ENCODE peak calls at places on chromosome 3, in four cellular contexts. P, C, X and Z are unnamed samples.

GRCh38 chr3:168342946-168343856 is 247.5 kb upstream of the GOLIM4 start:
- DNase-seq in P (no peak), C (no peak), X (no peak), Z (no peak)

GRCh38 chr3:129688310-129688895 is 81.9 kb upstream of the PLXND1 start:
- DNase-seq in P (no peak), C (peak), X (no peak), Z (peak)

GRCh38 chr3:9420850-9421549 is 23.6 kb downstream of the SETD5 start:
- DNase-seq in P (no peak), C (no peak), X (no peak), Z (no peak)

GRCh38 chr3:159852256-159852655 is 136.4 kb upstream of the IL12A start:
- DNase-seq in P (no peak), C (no peak), X (no peak), Z (no peak)

GRCh38 chr3:4820296-4821121 is 158.7 kb upstream of the BHLHE40 start:
- DNase-seq in P (no peak), C (no peak), X (no peak), Z (no peak)

GRCh38 chr3:179333084-179333483 is 10.3 kb downstream of the ZNF639 start:
- DNase-seq in P (no peak), C (no peak), X (no peak), Z (no peak)

GRCh38 chr3:23944007-23944760 is 902 bp upstream of the NR1D2 start:
- DNase-seq in P (no peak), C (no peak), X (no peak), Z (no peak)

GRCh38 chr3:30370681-30371271 is 235.6 kb upstream of the TGFBR2 start:
- DNase-seq in P (no peak), C (peak), X (no peak), Z (no peak)

GRCh38 chr3:34056951-34057390 is 258.5 kb downstream of the PDCD6IP start:
- DNase-seq in P (peak), C (no peak), X (no peak), Z (no peak)

GRCh38 chr3:156553705-156554356 is 1.1 kb downstream of the SSR3 start:
- DNase-seq in P (no peak), C (peak), X (no peak), Z (no peak)

GRCh38 chr3:172550347-172550943 is 27.2 kb upstream of the TNFSF10 start:
- DNase-seq in P (no peak), C (no peak), X (peak), Z (no peak)

GRCh38 chr3:81726735-81727134 is 34.7 kb downstream of the GBE1 start:
- DNase-seq in P (no peak), C (no peak), X (no peak), Z (no peak)

GRCh38 chr3:158330820-158331219 is 220.9 kb downstream of the RSRC1 start:
- DNase-seq in P (no peak), C (no peak), X (no peak), Z (no peak)

GRCh38 chr3:29686889-29687592 is 406.2 kb downstream of the RBMS3 start:
- DNase-seq in P (peak), C (no peak), X (no peak), Z (no peak)

GRCh38 chr3:32781211-32781968 is 36.4 kb upstream of the TRIM71 start:
- DNase-seq in P (peak), C (peak), X (peak), Z (peak)

GRCh38 chr3:7917443-7918151 is 584.0 kb upstream of the LMCD1 start:
- DNase-seq in P (no peak), C (no peak), X (no peak), Z (no peak)

GRCh38 chr3:189808246-189809007 is 177.2 kb downstream of the TP63 start:
- DNase-seq in P (no peak), C (no peak), X (no peak), Z (no peak)

GRCh38 chr3:189805375-189806067 is 174.3 kb downstream of the TP63 start:
- DNase-seq in P (no peak), C (no peak), X (no peak), Z (no peak)

GRCh38 chr3:189803254-189803653 is 172.1 kb downstream of the TP63 start:
- DNase-seq in P (no peak), C (no peak), X (no peak), Z (no peak)

GRCh38 chr3:189809583-189809982 is 178.4 kb downstream of the TP63 start:
- DNase-seq in P (no peak), C (no peak), X (no peak), Z (no peak)

GRCh38 chr3:189806171-189806951 is 175.2 kb downstream of the TP63 start:
- DNase-seq in P (no peak), C (no peak), X (no peak), Z (peak)
- TF ChIP-seq CBFB in P (no peak), C (no peak), X (no peak), Z (no peak)

GRCh38 chr3:70716832-70717231 is 404.4 kb upstream of the MDFIC2 start:
- DNase-seq in P (no peak), C (no peak), X (no peak), Z (no peak)
- TF ChIP-seq CBFB in P (no peak), C (no peak), X (no peak), Z (no peak)

DNA sequence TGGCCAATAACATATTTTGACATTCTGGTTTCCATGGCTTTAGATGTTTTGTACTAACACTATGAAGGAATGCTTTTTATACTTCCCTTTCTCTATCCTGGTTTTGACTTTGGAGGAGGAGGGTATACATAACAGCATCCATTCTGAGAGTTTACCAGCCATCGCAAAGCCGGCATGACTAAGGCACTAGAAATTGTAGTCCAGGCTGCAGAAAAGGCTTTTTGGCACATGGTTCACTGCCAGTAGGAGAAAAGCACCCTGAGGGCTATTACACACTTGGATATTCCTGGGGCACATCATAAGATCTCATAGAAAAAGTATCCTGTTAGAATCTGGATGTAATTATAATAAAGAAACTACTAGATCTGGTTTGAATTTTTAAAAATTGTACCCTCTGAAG is 101.8 kb downstream of the STT3B start:
- DNase-seq in P (no peak), C (no peak), X (no peak), Z (no peak)
- TF ChIP-seq CBFB in P (no peak), C (no peak), X (no peak), Z (no peak)

GRCh38 chr3:73622135-73622534 is 2.6 kb downstream of the PDZRN3 start:
- DNase-seq in P (no peak), C (peak), X (no peak), Z (peak)
- TF ChIP-seq CBFB in P (no peak), C (no peak), X (no peak), Z (no peak)

GRCh38 chr3:128548011-128548410 is 55.0 kb upstream of the GATA2 start:
- DNase-seq in P (no peak), C (no peak), X (no peak), Z (no peak)

GRCh38 chr3:128545120-128545752 is 52.2 kb upstream of the GATA2 start:
- DNase-seq in P (no peak), C (no peak), X (no peak), Z (no peak)

GRCh38 chr3:128547368-128547987 is 54.5 kb upstream of the GATA2 start:
- DNase-seq in P (no peak), C (no peak), X (peak), Z (no peak)

GRCh38 chr3:128548426-128549282 is 55.7 kb upstream of the GATA2 start:
- DNase-seq in P (no peak), C (no peak), X (peak), Z (no peak)

DNA sequence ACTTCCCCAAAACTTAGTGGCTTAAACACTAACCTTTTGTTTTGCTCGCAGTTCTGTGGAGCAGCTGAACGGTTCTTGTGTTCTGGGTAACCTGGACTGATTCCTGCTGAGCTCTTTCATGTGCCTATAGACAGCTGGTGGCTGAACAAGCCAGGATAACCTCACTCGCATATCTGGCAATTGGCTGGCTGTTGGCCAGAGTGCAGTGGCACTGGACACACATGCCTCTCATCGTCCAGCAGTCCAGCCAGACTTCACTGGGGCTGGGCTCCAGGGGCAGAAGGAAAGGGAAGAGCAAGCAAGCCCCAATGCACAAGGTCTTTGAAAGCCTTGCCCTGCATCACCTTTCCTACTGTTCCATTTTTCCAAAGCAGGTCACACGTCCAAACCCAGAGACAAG is 53.6 kb upstream of the GATA2 start:
- DNase-seq in P (no peak), C (peak), X (no peak), Z (no peak)
- TF ChIP-seq CBFB in P (no peak), C (no peak), X (no peak), Z (no peak)

GRCh38 chr3:45642731-45643152 is 46.5 kb upstream of the SACM1L start:
- DNase-seq in P (no peak), C (no peak), X (no peak), Z (no peak)

GRCh38 chr3:45647148-45647619 is 42.0 kb upstream of the SACM1L start:
- DNase-seq in P (no peak), C (peak), X (no peak), Z (no peak)

GRCh38 chr3:45644063-45644462 is 45.1 kb upstream of the SACM1L start:
- DNase-seq in P (no peak), C (peak), X (no peak), Z (no peak)

GRCh38 chr3:45646051-45646585 is 43.1 kb upstream of the SACM1L start:
- DNase-seq in P (no peak), C (peak), X (no peak), Z (no peak)

DNA sequence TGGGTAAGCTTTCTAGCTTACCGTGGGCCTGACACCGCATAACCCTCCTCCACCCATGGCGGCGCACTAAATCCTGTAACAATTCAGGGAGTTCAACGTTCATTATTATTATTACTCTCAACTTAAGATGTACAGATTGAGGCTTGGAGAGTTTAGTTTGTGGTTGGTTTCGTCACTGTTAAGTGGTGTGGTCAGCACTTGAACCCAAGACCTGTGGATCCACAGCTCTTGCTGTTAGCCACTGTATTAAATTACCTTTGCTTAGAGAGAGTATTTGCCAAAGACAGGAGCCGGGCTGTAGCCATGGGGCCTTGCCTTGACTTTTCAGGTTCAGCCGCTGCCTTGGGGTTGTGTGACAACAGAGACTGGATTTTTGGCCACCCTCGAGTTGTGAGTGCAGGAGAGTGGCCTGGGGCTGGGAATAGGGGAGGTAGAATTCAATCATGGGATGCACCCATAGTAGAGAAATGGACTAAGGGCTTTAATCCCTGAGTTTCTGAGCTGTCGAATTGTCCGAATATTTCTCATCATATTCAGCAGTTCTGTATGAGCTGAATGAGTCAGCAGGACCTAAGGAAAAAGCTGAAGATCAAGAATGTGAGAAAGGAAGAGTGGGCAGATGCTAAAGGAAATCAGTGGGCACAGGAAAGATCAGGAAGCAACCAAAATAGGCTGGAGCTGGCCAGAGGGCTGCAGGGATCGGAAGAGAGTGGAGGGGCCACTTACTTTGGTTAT is 44.6 kb upstream of the SACM1L start:
- DNase-seq in P (no peak), C (no peak), X (no peak), Z (no peak)
- TF ChIP-seq CBFB in P (no peak), C (no peak), X (no peak), Z (no peak)

GRCh38 chr3:170953736-170954135 is 45.3 kb upstream of the EIF5A2 start:
- DNase-seq in P (no peak), C (no peak), X (no peak), Z (no peak)
- TF ChIP-seq CBFB in P (no peak), C (no peak), X (no peak), Z (no peak)